ENCODE peak calls at places on chromosome 20, in four cellular contexts. Q is Peyer's patch, Z is memory B cell, X is left ventricle myocardium superior. H is an unnamed sample.

GRCh38 chr20:35547319-35547718 is 5.4 kb downstream of the ERGIC3 start:
- DNase-seq in Q (no peak), Z (no peak), X (no peak), H (no peak)

GRCh38 chr20:7015257-7015656 is 247.8 kb downstream of the BMP2 start:
- DNase-seq in Q (no peak), Z (no peak), X (no peak), H (no peak)

GRCh38 chr20:17663486-17663885 is 18.6 kb downstream of the RRBP1 start:
- DNase-seq in Q (peak), Z (no peak), X (no peak), H (no peak)

GRCh38 chr20:32528905-32529670 is 56.0 kb downstream of the NOL4L start:
- DNase-seq in Q (no peak), Z (no peak), X (peak), H (no peak)

GRCh38 chr20:50493881-50494253 is 16.3 kb upstream of the PTPN1 start:
- DNase-seq in Q (no peak), Z (no peak), X (no peak), H (no peak)

GRCh38 chr20:19451591-19452295 is 239.3 kb downstream of the SLC24A3 start:
- DNase-seq in Q (no peak), Z (no peak), X (no peak), H (no peak)

GRCh38 chr20:39059036-39059435 is 96.9 kb downstream of the DHX35 start:
- DNase-seq in Q (no peak), Z (no peak), X (no peak), H (no peak)

GRCh38 chr20:25761596-25761995 is 64.9 kb upstream of the ZNF337 start:
- DNase-seq in Q (no peak), Z (no peak), X (no peak), H (no peak)

GRCh38 chr20:23608251-23608846 is 2.6 kb upstream of the CST9 start:
- DNase-seq in Q (no peak), Z (no peak), X (no peak), H (no peak)

GRCh38 chr20:9068896-9069663 is at the start of gene PLCB4:
- DNase-seq in Q (peak), Z (no peak), X (peak), H (peak)

GRCh38 chr20:38128691-38129090 is 36.4 kb downstream of the TGM2 start:
- DNase-seq in Q (peak), Z (no peak), X (no peak), H (peak)

GRCh38 chr20:45685896-45686295 is 15.9 kb upstream of the WFDC11 start:
- DNase-seq in Q (no peak), Z (no peak), X (no peak), H (no peak)

GRCh38 chr20:9375221-9375681 is 139.1 kb upstream of the LAMP5 start:
- DNase-seq in Q (no peak), Z (no peak), X (no peak), H (no peak)

GRCh38 chr20:54260116-54260515 is 52.2 kb downstream of the PFDN4 start:
- DNase-seq in Q (no peak), Z (no peak), X (no peak), H (no peak)

GRCh38 chr20:14959506-14960493 is 622.4 kb upstream of the FLRT3 start:
- DNase-seq in Q (no peak), Z (no peak), X (no peak), H (no peak)

GRCh38 chr20:19851863-19852262 is 93.8 kb downstream of the RIN2 start:
- DNase-seq in Q (no peak), Z (no peak), X (no peak), H (no peak)

GRCh38 chr20:64165866-64166600 is 1.8 kb downstream of the MYT1 start:
- DNase-seq in Q (no peak), Z (no peak), X (peak), H (no peak)

GRCh38 chr20:21027569-21027968 is 78.6 kb downstream of the LINC00237 start:
- DNase-seq in Q (no peak), Z (no peak), X (no peak), H (no peak)

GRCh38 chr20:42779216-42779615 is 410.5 kb downstream of the PTPRT start:
- DNase-seq in Q (no peak), Z (no peak), X (no peak), H (no peak)

GRCh38 chr20:35398660-35399144 is 13.1 kb downstream of the UQCC1 start:
- DNase-seq in Q (no peak), Z (no peak), X (no peak), H (no peak)

GRCh38 chr20:57167971-57168693 is 98.3 kb downstream of the BMP7 start:
- DNase-seq in Q (no peak), Z (no peak), X (peak), H (peak)

H was measured in right cardiac atrium.